ENCODE peak calls at places on chromosomes 6 and 20, in five cellular contexts. One of them, this sample, is unnamed.

GRCh38 chr20:18263723-18264122 is 24.6 kb upstream of the ZNF133 start:
- DNase-seq in breast epithelium: no peak
- DNase-seq in choroid plexus epithelial cell: peak; percentile 40
- DNase-seq in adrenal gland: no peak
- DNase-seq in HCT116: no peak
- DNase-seq in this sample: no peak

GRCh38 chr6:113634352-113635163 is 222.6 kb upstream of the MARCKS start:
- DNase-seq in adrenal gland: no peak
- DNase-seq in choroid plexus epithelial cell: peak; percentile 77
- DNase-seq in breast epithelium: no peak
- DNase-seq in HCT116: no peak
- DNase-seq in this sample: peak; percentile 64

GRCh38 chr20:60214901-60215522 is 256.8 kb downstream of the CDH26 start:
- DNase-seq in breast epithelium: no peak
- DNase-seq in adrenal gland: no peak
- DNase-seq in choroid plexus epithelial cell: no peak
- DNase-seq in HCT116: no peak
- DNase-seq in this sample: no peak

GRCh38 chr6:155107432-155108069 is 112.4 kb downstream of the TIAM2 start:
- DNase-seq in HCT116: no peak
- DNase-seq in breast epithelium: no peak
- DNase-seq in choroid plexus epithelial cell: no peak
- DNase-seq in adrenal gland: no peak
- DNase-seq in this sample: no peak

GRCh38 chr20:63315240-63315981 is 22.4 kb downstream of the COL20A1 start:
- DNase-seq in choroid plexus epithelial cell: no peak
- DNase-seq in adrenal gland: no peak
- DNase-seq in breast epithelium: no peak
- DNase-seq in HCT116: no peak
- DNase-seq in this sample: no peak

GRCh38 chr20:56780266-56780665 is 151.2 kb downstream of the TFAP2C start:
- DNase-seq in breast epithelium: no peak
- DNase-seq in HCT116: no peak
- DNase-seq in choroid plexus epithelial cell: no peak
- DNase-seq in adrenal gland: no peak
- DNase-seq in this sample: no peak

GRCh38 chr6:91678679-91679078 is 1091.8 kb upstream of the MAP3K7 start:
- DNase-seq in breast epithelium: no peak
- DNase-seq in choroid plexus epithelial cell: no peak
- DNase-seq in adrenal gland: no peak
- DNase-seq in HCT116: no peak
- DNase-seq in this sample: no peak

GRCh38 chr20:49286689-49287551 is 9.1 kb upstream of the ZNFX1 start:
- DNase-seq in adrenal gland: no peak
- DNase-seq in choroid plexus epithelial cell: no peak
- DNase-seq in breast epithelium: no peak
- DNase-seq in HCT116: no peak
- DNase-seq in this sample: no peak

GRCh38 chr20:371755-372542 is 8.6 kb upstream of the TRIB3 start:
- DNase-seq in HCT116: peak; percentile 83
- DNase-seq in breast epithelium: no peak
- DNase-seq in choroid plexus epithelial cell: peak; percentile 90
- DNase-seq in adrenal gland: peak; percentile 95
- DNase-seq in this sample: peak; percentile 81

GRCh38 chr6:147855823-147856222 is 347.3 kb downstream of the SAMD5 start:
- DNase-seq in adrenal gland: no peak
- DNase-seq in HCT116: no peak
- DNase-seq in breast epithelium: no peak
- DNase-seq in choroid plexus epithelial cell: no peak
- DNase-seq in this sample: no peak

GRCh38 chr6:151702851-151703629 is 104.4 kb upstream of the ESR1 start:
- DNase-seq in breast epithelium: no peak
- DNase-seq in adrenal gland: no peak
- DNase-seq in choroid plexus epithelial cell: no peak
- DNase-seq in HCT116: no peak
- DNase-seq in this sample: no peak

GRCh38 chr6:133241088-133241900 is at the start of gene EYA4:
- DNase-seq in adrenal gland: no peak
- DNase-seq in choroid plexus epithelial cell: peak; percentile 30
- DNase-seq in HCT116: no peak
- DNase-seq in breast epithelium: no peak
- DNase-seq in this sample: no peak

GRCh38 chr6:108164815-108165706 is 761 bp upstream of the NR2E1 start:
- DNase-seq in HCT116: no peak
- DNase-seq in choroid plexus epithelial cell: no peak
- DNase-seq in adrenal gland: no peak
- DNase-seq in breast epithelium: no peak
- DNase-seq in this sample: no peak

GRCh38 chr6:89921197-89921596 is 26.9 kb downstream of the GJA10 start:
- DNase-seq in breast epithelium: no peak
- DNase-seq in HCT116: no peak
- DNase-seq in choroid plexus epithelial cell: no peak
- DNase-seq in adrenal gland: no peak
- DNase-seq in this sample: no peak

GRCh38 chr20:17868146-17868545 is 100.4 kb downstream of the SNX5 start:
- DNase-seq in breast epithelium: no peak
- DNase-seq in HCT116: no peak
- DNase-seq in choroid plexus epithelial cell: no peak
- DNase-seq in adrenal gland: no peak
- DNase-seq in this sample: no peak

GRCh38 chr6:22413681-22414305 is 117.0 kb upstream of the PRL start:
- DNase-seq in adrenal gland: peak; percentile 5
- DNase-seq in choroid plexus epithelial cell: peak; percentile 25
- DNase-seq in HCT116: no peak
- DNase-seq in breast epithelium: no peak
- DNase-seq in this sample: no peak

GRCh38 chr6:167736486-167737204 is 90.1 kb upstream of the AFDN start:
- DNase-seq in HCT116: no peak
- DNase-seq in breast epithelium: no peak
- DNase-seq in adrenal gland: no peak
- DNase-seq in choroid plexus epithelial cell: peak; percentile 5
- DNase-seq in this sample: no peak

GRCh38 chr6:6856538-6857523 is 250.9 kb upstream of the RREB1 start:
- DNase-seq in breast epithelium: peak; percentile 62
- DNase-seq in choroid plexus epithelial cell: peak; percentile 44
- DNase-seq in HCT116: no peak
- DNase-seq in adrenal gland: peak; percentile 66
- DNase-seq in this sample: no peak

GRCh38 chr6:134727068-134727467 is 222.8 kb downstream of the ALDH8A1 start:
- DNase-seq in breast epithelium: no peak
- DNase-seq in adrenal gland: no peak
- DNase-seq in choroid plexus epithelial cell: no peak
- DNase-seq in HCT116: no peak
- DNase-seq in this sample: no peak

GRCh38 chr6:2764610-2765165 is 505 bp upstream of the WRNIP1 start:
- DNase-seq in breast epithelium: no peak
- DNase-seq in adrenal gland: peak; percentile 71
- DNase-seq in HCT116: no peak
- DNase-seq in choroid plexus epithelial cell: peak; percentile 82
- DNase-seq in this sample: no peak

GRCh38 chr6:465531-466348 is 74.2 kb downstream of the IRF4 start:
- DNase-seq in breast epithelium: no peak
- DNase-seq in HCT116: no peak
- DNase-seq in choroid plexus epithelial cell: no peak
- DNase-seq in adrenal gland: no peak
- DNase-seq in this sample: no peak

GRCh38 chr20:36154696-36155628 is at the start of gene EPB41L1:
- DNase-seq in HCT116: no peak
- DNase-seq in adrenal gland: no peak
- DNase-seq in breast epithelium: no peak
- DNase-seq in choroid plexus epithelial cell: peak; percentile 19
- DNase-seq in this sample: no peak

GRCh38 chr20:16806886-16807285 is 58.7 kb downstream of the OTOR start:
- DNase-seq in breast epithelium: no peak
- DNase-seq in adrenal gland: no peak
- DNase-seq in HCT116: no peak
- DNase-seq in choroid plexus epithelial cell: peak; percentile 59
- DNase-seq in this sample: no peak

GRCh38 chr6:108737594-108738546 is 110.4 kb upstream of the ARMC2 start:
- DNase-seq in choroid plexus epithelial cell: peak; percentile 92
- DNase-seq in adrenal gland: peak; percentile 37
- DNase-seq in breast epithelium: no peak
- DNase-seq in HCT116: peak; percentile 86
- DNase-seq in this sample: peak; percentile 90

GRCh38 chr20:20203784-20204183 is 151.5 kb downstream of the CFAP61 start:
- DNase-seq in HCT116: no peak
- DNase-seq in breast epithelium: no peak
- DNase-seq in choroid plexus epithelial cell: no peak
- DNase-seq in adrenal gland: no peak
- DNase-seq in this sample: no peak

GRCh38 chr6:26516481-26517427 is 16.7 kb downstream of the BTN1A1 start:
- DNase-seq in breast epithelium: no peak
- DNase-seq in choroid plexus epithelial cell: peak; percentile 60
- DNase-seq in HCT116: no peak
- DNase-seq in adrenal gland: no peak
- DNase-seq in this sample: no peak

GRCh38 chr6:30463651-30464618 is 25.4 kb upstream of the HLA-E start:
- DNase-seq in choroid plexus epithelial cell: peak; percentile 30
- DNase-seq in adrenal gland: peak; percentile 48
- DNase-seq in HCT116: no peak
- DNase-seq in breast epithelium: no peak
- DNase-seq in this sample: no peak

GRCh38 chr6:41894366-41895299 is 542 bp downstream of the USP49 start:
- DNase-seq in HCT116: no peak
- DNase-seq in choroid plexus epithelial cell: no peak
- DNase-seq in breast epithelium: no peak
- DNase-seq in adrenal gland: no peak
- DNase-seq in this sample: no peak

GRCh38 chr6:142482249-142482648 is 180.4 kb downstream of the ADGRG6 start:
- DNase-seq in breast epithelium: no peak
- DNase-seq in adrenal gland: no peak
- DNase-seq in HCT116: no peak
- DNase-seq in choroid plexus epithelial cell: peak; percentile 2
- DNase-seq in this sample: no peak

GRCh38 chr6:112938656-112939055 is 591.5 kb downstream of the RFPL4B start:
- DNase-seq in breast epithelium: no peak
- DNase-seq in choroid plexus epithelial cell: no peak
- DNase-seq in HCT116: no peak
- DNase-seq in adrenal gland: no peak
- DNase-seq in this sample: no peak

GRCh38 chr20:8094845-8095244 is 37.2 kb upstream of the PLCB1 start:
- DNase-seq in choroid plexus epithelial cell: no peak
- DNase-seq in HCT116: no peak
- DNase-seq in breast epithelium: no peak
- DNase-seq in adrenal gland: no peak
- DNase-seq in this sample: peak; percentile 68

DNA sequence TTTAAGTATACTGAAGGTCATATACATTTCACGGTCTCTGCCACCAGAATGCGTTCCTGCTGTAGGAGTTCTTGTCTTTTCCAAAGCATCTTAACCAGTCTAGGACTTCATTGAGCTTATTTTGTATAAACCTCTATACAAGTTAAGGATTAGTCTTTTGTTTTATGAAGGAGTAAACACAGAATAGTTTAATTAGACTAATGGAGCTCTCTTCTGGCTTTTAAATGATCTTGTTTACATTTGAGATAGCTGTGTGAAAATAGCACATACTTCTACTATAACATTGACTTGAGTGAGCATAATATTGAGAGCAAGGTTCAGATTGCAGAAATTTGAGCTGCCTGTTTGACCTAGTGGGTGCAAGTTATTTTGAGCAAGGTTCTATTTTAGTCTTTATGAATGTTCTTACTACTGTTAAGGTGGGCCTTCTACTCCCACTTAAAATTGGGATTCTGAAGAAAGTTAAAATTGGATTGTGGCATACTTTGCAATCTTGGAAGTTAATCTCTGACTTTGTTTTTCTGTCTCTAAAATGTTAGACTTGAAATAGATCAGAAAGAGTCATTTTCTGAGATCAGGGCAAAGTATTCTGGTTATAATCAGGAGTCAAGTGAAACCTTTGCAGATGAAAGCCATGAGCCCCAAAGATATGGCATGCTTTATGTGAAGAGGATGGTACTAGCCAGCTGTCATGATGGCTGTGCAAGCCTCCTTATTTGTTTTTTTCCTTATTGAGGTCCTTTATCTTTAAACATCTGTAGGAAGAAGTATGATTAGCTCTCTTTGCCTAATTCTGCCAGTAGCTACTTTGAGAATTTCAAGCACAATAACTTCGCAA is 41.8 kb downstream of the RPRD1B start:
- DNase-seq in breast epithelium: no peak
- DNase-seq in adrenal gland: no peak
- DNase-seq in HCT116: no peak
- DNase-seq in choroid plexus epithelial cell: peak; percentile 88
- DNase-seq in this sample: no peak
- H3K4me3 ChIP-seq in breast epithelium: no peak overlapping the region
- H3K4me3 ChIP-seq in adrenal gland: no peak overlapping the region
- H3K4me3 ChIP-seq in HCT116: no peak overlapping the region
- H3K4me3 ChIP-seq in choroid plexus epithelial cell: no peak overlapping the region
- H3K4me3 ChIP-seq in this sample: no peak overlapping the region

GRCh38 chr6:79494841-79495240 is 42.4 kb downstream of the LCA5 start:
- DNase-seq in adrenal gland: no peak
- DNase-seq in HCT116: no peak
- DNase-seq in breast epithelium: no peak
- DNase-seq in choroid plexus epithelial cell: peak; percentile 11
- DNase-seq in this sample: no peak

GRCh38 chr6:79504372-79504771 is 32.9 kb downstream of the LCA5 start:
- DNase-seq in adrenal gland: no peak
- DNase-seq in choroid plexus epithelial cell: no peak
- DNase-seq in HCT116: no peak
- DNase-seq in breast epithelium: no peak
- DNase-seq in this sample: no peak

GRCh38 chr6:79495246-79495645 is 42.0 kb downstream of the LCA5 start:
- DNase-seq in HCT116: no peak
- DNase-seq in breast epithelium: no peak
- DNase-seq in adrenal gland: no peak
- DNase-seq in choroid plexus epithelial cell: no peak
- DNase-seq in this sample: no peak

GRCh38 chr6:79498842-79499241 is 38.4 kb downstream of the LCA5 start:
- DNase-seq in breast epithelium: no peak
- DNase-seq in adrenal gland: no peak
- DNase-seq in choroid plexus epithelial cell: peak; percentile 22
- DNase-seq in HCT116: no peak
- DNase-seq in this sample: no peak
- H3K4me3 ChIP-seq in breast epithelium: no peak overlapping the region
- H3K4me3 ChIP-seq in adrenal gland: no peak overlapping the region
- H3K4me3 ChIP-seq in choroid plexus epithelial cell: no peak overlapping the region
- H3K4me3 ChIP-seq in HCT116: no peak overlapping the region
- H3K4me3 ChIP-seq in this sample: no peak overlapping the region

GRCh38 chr6:97282726-97283617 is at the start of gene MMS22L:
- DNase-seq in adrenal gland: peak; percentile 96
- DNase-seq in breast epithelium: peak; percentile 93
- DNase-seq in choroid plexus epithelial cell: peak; percentile 96
- DNase-seq in HCT116: peak; percentile 91
- DNase-seq in this sample: peak; percentile 83

GRCh38 chr6:97282238-97282725 is 734 bp downstream of the MMS22L start:
- DNase-seq in HCT116: no peak
- DNase-seq in breast epithelium: no peak
- DNase-seq in adrenal gland: no peak
- DNase-seq in choroid plexus epithelial cell: peak; percentile 26
- DNase-seq in this sample: no peak

GRCh38 chr6:97275809-97276208 is 7.2 kb downstream of the MMS22L start:
- DNase-seq in choroid plexus epithelial cell: peak; percentile 11
- DNase-seq in adrenal gland: peak; percentile 35
- DNase-seq in HCT116: no peak
- DNase-seq in breast epithelium: no peak
- DNase-seq in this sample: no peak

GRCh38 chr6:97280766-97281165 is 2.2 kb downstream of the MMS22L start:
- DNase-seq in breast epithelium: no peak
- DNase-seq in adrenal gland: no peak
- DNase-seq in HCT116: no peak
- DNase-seq in choroid plexus epithelial cell: no peak
- DNase-seq in this sample: no peak
- H3K4me3 ChIP-seq in breast epithelium: no peak overlapping the region
- H3K4me3 ChIP-seq in adrenal gland: no peak overlapping the region
- H3K4me3 ChIP-seq in HCT116: no peak overlapping the region
- H3K4me3 ChIP-seq in choroid plexus epithelial cell: no peak overlapping the region
- H3K4me3 ChIP-seq in this sample: no peak overlapping the region

GRCh38 chr6:162046324-162046723 is 681.2 kb downstream of the PRKN start:
- DNase-seq in breast epithelium: no peak
- DNase-seq in HCT116: no peak
- DNase-seq in adrenal gland: no peak
- DNase-seq in choroid plexus epithelial cell: no peak
- DNase-seq in this sample: no peak
- H3K4me3 ChIP-seq in breast epithelium: no peak overlapping the region
- H3K4me3 ChIP-seq in HCT116: no peak overlapping the region
- H3K4me3 ChIP-seq in adrenal gland: no peak overlapping the region
- H3K4me3 ChIP-seq in choroid plexus epithelial cell: no peak overlapping the region
- H3K4me3 ChIP-seq in this sample: no peak overlapping the region

This sample was measured in skeletal muscle cell.